ENCODE peak calls at places on chromosomes 13 and 19, in five cellular contexts. L, F, A, Z and V are unnamed samples.

GRCh38 chr19:5002143-5002542 is 33.2 kb downstream of the KDM4B start:
- DNase-seq in Z (no peak), A (no peak), L (no peak), F (no peak), V (peak; percentile 73)

GRCh38 chr13:101474419-101474957 is 22.0 kb downstream of the ITGBL1 start:
- DNase-seq in L (peak; percentile 16), A (no peak), F (peak; percentile 48), Z (no peak), V (no peak)

GRCh38 chr13:64428196-64428595 is 2801.9 kb downstream of the PCDH9 start:
- DNase-seq in Z (no peak), F (no peak), A (no peak), L (no peak), V (no peak)

GRCh38 chr13:52767949-52768516 is 28.4 kb upstream of the CNMD start:
- DNase-seq in A (no peak), Z (no peak), F (no peak), L (no peak), V (no peak)

GRCh38 chr19:53037101-53038097 is 7.1 kb upstream of the ERVV-2 start:
- DNase-seq in F (peak; percentile 18), A (no peak), L (peak; percentile 11), Z (no peak), V (peak; percentile 53)

GRCh38 chr13:113418722-113419049 is 34.6 kb downstream of the ADPRHL1 start:
- DNase-seq in F (no peak), Z (no peak), A (no peak), L (no peak), V (no peak)

GRCh38 chr13:36986462-36987240 is 12.5 kb downstream of the ALG5 start:
- DNase-seq in F (no peak), A (no peak), Z (no peak), L (no peak), V (peak; percentile 76)

GRCh38 chr19:18131841-18132596 is 20.9 kb upstream of the PIK3R2 start:
- DNase-seq in Z (no peak), F (no peak), L (no peak), A (no peak), V (no peak)

GRCh38 chr19:47699360-47699917 is 13.8 kb upstream of the EHD2 start:
- DNase-seq in L (no peak), Z (no peak), A (no peak), F (no peak), V (no peak)

GRCh38 chr13:39527961-39528720 is 74.9 kb downstream of the LHFPL6 start:
- DNase-seq in A (no peak), F (peak; percentile 56), Z (peak; percentile 27), L (peak; percentile 75), V (peak; percentile 79)

GRCh38 chr13:113411216-113412023 is 41.9 kb downstream of the ADPRHL1 start:
- DNase-seq in Z (no peak), L (no peak), A (no peak), F (no peak), V (peak; percentile 69)

GRCh38 chr19:51703655-51704515 is 10.8 kb downstream of the SPACA6 start:
- DNase-seq in F (no peak), Z (peak; percentile 58), L (peak; percentile 86), A (peak; percentile 95), V (peak; percentile 89)